ENCODE peak calls at places on chromosomes 11 and 22, in ten cellular contexts. E, H, C, G, F, O, V, B, Z and J are unnamed samples.

GRCh38 chr22:47850644-47851151 is 1088.2 kb downstream of the TBC1D22A start:
- DNase-seq in F (peak; percentile 2), E (no peak), B (peak; percentile 87), H (peak; percentile 59), C (no peak), V (peak; percentile 35), O (no peak), G (no peak), Z (no peak), J (no peak)

GRCh38 chr11:31809857-31810778 is 1.0 kb downstream of the PAX6 start:
- DNase-seq in B (peak; percentile 40), G (no peak), Z (peak; percentile 3), H (no peak), F (peak; percentile 22), C (peak; percentile 28), O (no peak), V (no peak), E (no peak), J (no peak)

GRCh38 chr11:33801821-33802413 is 27.6 kb upstream of the FBXO3 start:
- DNase-seq in O (no peak), B (no peak), C (no peak), E (no peak), G (no peak), F (no peak), V (no peak), Z (no peak), H (no peak), J (no peak)

GRCh38 chr11:66155387-66156073 is 85.5 kb downstream of the PACS1 start:
- DNase-seq in G (no peak), F (no peak), H (no peak), Z (no peak), V (no peak), O (no peak), B (no peak), C (no peak), E (no peak), J (no peak)

GRCh38 chr11:66886671-66887221 is 29.9 kb downstream of the LRFN4 start:
- DNase-seq in C (no peak), Z (no peak), G (no peak), H (no peak), O (no peak), E (no peak), B (peak; percentile 85), V (no peak), F (no peak), J (no peak)

GRCh38 chr11:12889243-12889642 is 119.9 kb upstream of the RASSF10 start:
- DNase-seq in C (peak; percentile 61), F (no peak), B (peak; percentile 36), H (peak; percentile 70), E (no peak), Z (no peak), V (no peak), O (no peak), G (no peak), J (no peak)

GRCh38 chr22:37549704-37550059 is 10.6 kb upstream of the CDC42EP1 start:
- DNase-seq in B (no peak), F (no peak), E (no peak), Z (no peak), C (no peak), H (no peak), O (no peak), G (peak; percentile 85), V (no peak), J (no peak)

GRCh38 chr11:129368889-129369672 is 6.6 kb upstream of the BARX2 start:
- DNase-seq in V (peak; percentile 96), H (no peak), B (no peak), Z (no peak), E (no peak), C (no peak), F (no peak), O (no peak), G (no peak), J (no peak)

GRCh38 chr11:44096360-44097188 is 1.1 kb downstream of the EXT2 start:
- DNase-seq in V (no peak), F (peak; percentile 84), E (no peak), O (no peak), Z (peak; percentile 16), H (no peak), B (peak; percentile 58), C (peak; percentile 27), G (no peak), J (no peak)

GRCh38 chr11:60835472-60835871 is 6.4 kb upstream of the CCDC86 start:
- DNase-seq in E (no peak), Z (no peak), B (peak; percentile 70), C (no peak), O (no peak), H (no peak), V (no peak), F (no peak), G (no peak), J (no peak)

GRCh38 chr11:107720305-107720775 is 8.5 kb upstream of the SLN start:
- DNase-seq in B (no peak), F (no peak), C (no peak), H (no peak), G (no peak), V (no peak), Z (no peak), E (no peak), O (no peak), J (no peak)

GRCh38 chr11:79663012-79663411 is 222.2 kb upstream of the TENM4 start:
- DNase-seq in C (no peak), G (no peak), F (no peak), H (no peak), O (no peak), B (no peak), V (peak; percentile 14), E (no peak), Z (no peak), J (no peak)

GRCh38 chr11:9367551-9367950 is 16.9 kb upstream of the IPO7 start:
- DNase-seq in G (no peak), B (no peak), E (no peak), V (no peak), H (no peak), Z (no peak), F (no peak), C (no peak), O (no peak), J (no peak)

GRCh38 chr11:67025750-67026149 is 2.8 kb downstream of the SYT12 start:
- DNase-seq in V (no peak), F (no peak), E (no peak), G (no peak), O (no peak), Z (no peak), H (no peak), C (no peak), B (no peak), J (no peak)

GRCh38 chr22:50621948-50622722 is 5.8 kb downstream of the ARSA start:
- DNase-seq in B (no peak), G (no peak), O (no peak), E (no peak), V (peak; percentile 48), F (no peak), C (no peak), H (no peak), Z (no peak), J (no peak)

GRCh38 chr22:24037851-24038765 is 27.0 kb downstream of the CABIN1 start:
- DNase-seq in C (no peak), V (no peak), Z (no peak), E (no peak), G (no peak), F (no peak), O (no peak), H (no peak), B (no peak), J (no peak)

GRCh38 chr22:47695176-47695575 is 932.7 kb downstream of the TBC1D22A start:
- DNase-seq in Z (no peak), E (no peak), O (no peak), G (no peak), H (no peak), C (no peak), F (no peak), V (no peak), B (no peak), J (no peak)

GRCh38 chr11:1570531-1570895 is 1.6 kb downstream of the DUSP8 start:
- DNase-seq in C (no peak), V (no peak), H (no peak), Z (no peak), F (no peak), O (no peak), B (no peak), E (no peak), G (no peak), J (no peak)

GRCh38 chr11:128610765-128611617 is 23.6 kb upstream of the ETS1 start:
- DNase-seq in O (peak; percentile 55), B (no peak), Z (no peak), H (no peak), E (no peak), G (no peak), F (no peak), V (peak; percentile 37), C (no peak), J (no peak)

GRCh38 chr22:44354288-44354687 is 41.5 kb upstream of the SHISAL1 start:
- DNase-seq in E (no peak), C (no peak), B (no peak), Z (no peak), F (no peak), V (no peak), O (no peak), G (no peak), H (no peak), J (no peak)